ENCODE peak calls at places on chromosomes 6 and 20, in eight cellular contexts. One of them, this sample, is unnamed.

GRCh38 chr20:57658447-57659130 is 38.4 kb upstream of the ZBP1 start:
- DNase-seq in activated T-cell treated with anti-CD3 and anti-CD28 coated beads for 24 hours: no peak
- DNase-seq in T follicular helper cell: no peak
- DNase-seq in AML-193: no peak
- DNase-seq in mammary epithelial cell: no peak
- DNase-seq in aorta: no peak
- DNase-seq in memory B cell: no peak
- DNase-seq in HFF-Myc: no peak
- DNase-seq in this sample: no peak

GRCh38 chr6:170179925-170180324 is 111.0 kb downstream of the DLL1 start:
- DNase-seq in AML-193: no peak
- DNase-seq in HFF-Myc: no peak
- DNase-seq in mammary epithelial cell: no peak
- DNase-seq in activated T-cell treated with anti-CD3 and anti-CD28 coated beads for 24 hours: no peak
- DNase-seq in memory B cell: no peak
- DNase-seq in aorta: no peak
- DNase-seq in T follicular helper cell: no peak
- DNase-seq in this sample: no peak

GRCh38 chr20:34512266-34512954 is 3.8 kb upstream of the DYNLRB1 start:
- DNase-seq in T follicular helper cell: no peak
- DNase-seq in activated T-cell treated with anti-CD3 and anti-CD28 coated beads for 24 hours: no peak
- DNase-seq in aorta: no peak
- DNase-seq in HFF-Myc: no peak
- DNase-seq in AML-193: no peak
- DNase-seq in mammary epithelial cell: no peak
- DNase-seq in memory B cell: no peak
- DNase-seq in this sample: no peak

GRCh38 chr6:7640607-7641577 is 50.9 kb downstream of the SNRNP48 start:
- DNase-seq in T follicular helper cell: no peak
- DNase-seq in mammary epithelial cell: peak
- DNase-seq in aorta: no peak
- DNase-seq in memory B cell: no peak
- DNase-seq in HFF-Myc: no peak
- DNase-seq in activated T-cell treated with anti-CD3 and anti-CD28 coated beads for 24 hours: no peak
- DNase-seq in AML-193: no peak
- DNase-seq in this sample: no peak

GRCh38 chr20:58907481-58908137 is 55.1 kb downstream of the GNAS start:
- DNase-seq in memory B cell: peak
- DNase-seq in AML-193: peak
- DNase-seq in HFF-Myc: peak
- DNase-seq in aorta: peak
- DNase-seq in activated T-cell treated with anti-CD3 and anti-CD28 coated beads for 24 hours: peak
- DNase-seq in mammary epithelial cell: peak
- DNase-seq in T follicular helper cell: peak
- DNase-seq in this sample: peak

GRCh38 chr20:17680128-17680835 is 1.8 kb downstream of the RRBP1 start:
- DNase-seq in T follicular helper cell: no peak
- DNase-seq in mammary epithelial cell: peak
- DNase-seq in HFF-Myc: peak
- DNase-seq in AML-193: peak
- DNase-seq in aorta: peak
- DNase-seq in memory B cell: no peak
- DNase-seq in activated T-cell treated with anti-CD3 and anti-CD28 coated beads for 24 hours: no peak
- DNase-seq in this sample: peak

GRCh38 chr6:157879873-157880254 is 56.8 kb downstream of the SNX9 start:
- DNase-seq in activated T-cell treated with anti-CD3 and anti-CD28 coated beads for 24 hours: no peak
- DNase-seq in memory B cell: no peak
- DNase-seq in AML-193: no peak
- DNase-seq in aorta: no peak
- DNase-seq in HFF-Myc: no peak
- DNase-seq in T follicular helper cell: no peak
- DNase-seq in mammary epithelial cell: no peak
- DNase-seq in this sample: no peak

GRCh38 chr20:32798046-32798985 is 21.4 kb upstream of the MAPRE1 start:
- DNase-seq in AML-193: no peak
- DNase-seq in T follicular helper cell: no peak
- DNase-seq in aorta: no peak
- DNase-seq in HFF-Myc: no peak
- DNase-seq in memory B cell: no peak
- DNase-seq in mammary epithelial cell: no peak
- DNase-seq in activated T-cell treated with anti-CD3 and anti-CD28 coated beads for 24 hours: no peak
- DNase-seq in this sample: no peak

GRCh38 chr6:157269261-157269794 is 54.0 kb downstream of the TMEM242 start:
- DNase-seq in memory B cell: no peak
- DNase-seq in T follicular helper cell: no peak
- DNase-seq in HFF-Myc: peak
- DNase-seq in mammary epithelial cell: peak
- DNase-seq in aorta: peak
- DNase-seq in activated T-cell treated with anti-CD3 and anti-CD28 coated beads for 24 hours: no peak
- DNase-seq in AML-193: no peak
- DNase-seq in this sample: no peak

GRCh38 chr6:43476744-43477143 is 626 bp upstream of the TJAP1 start:
- DNase-seq in AML-193: peak
- DNase-seq in T follicular helper cell: no peak
- DNase-seq in memory B cell: no peak
- DNase-seq in HFF-Myc: no peak
- DNase-seq in aorta: no peak
- DNase-seq in activated T-cell treated with anti-CD3 and anti-CD28 coated beads for 24 hours: no peak
- DNase-seq in mammary epithelial cell: no peak
- DNase-seq in this sample: no peak

GRCh38 chr6:44265003-44265842 is at the start of gene NFKBIE:
- DNase-seq in T follicular helper cell: peak
- DNase-seq in memory B cell: peak
- DNase-seq in activated T-cell treated with anti-CD3 and anti-CD28 coated beads for 24 hours: peak
- DNase-seq in HFF-Myc: no peak
- DNase-seq in AML-193: peak
- DNase-seq in aorta: peak
- DNase-seq in mammary epithelial cell: peak
- DNase-seq in this sample: peak

This sample was measured in MV-4-11.